ENCODE peak calls at places on chromosome 7, in five cellular contexts. One of them, this sample, is unnamed.

GRCh38 chr7:141460781-141461715 is 90.2 kb upstream of the AGK start:
- DNase-seq in upper lobe of left lung: no peak
- DNase-seq in cardiac muscle cell: no peak
- DNase-seq in fibroblast of mammary gland: peak; percentile 26
- DNase-seq in GM23338: no peak
- DNase-seq in this sample: no peak

GRCh38 chr7:30924624-30925023 is 13.0 kb downstream of the AQP1 start:
- DNase-seq in upper lobe of left lung: no peak
- DNase-seq in cardiac muscle cell: no peak
- DNase-seq in fibroblast of mammary gland: no peak
- DNase-seq in GM23338: no peak
- DNase-seq in this sample: peak; percentile 3

GRCh38 chr7:159195926-159196325 is 51.3 kb upstream of the VIPR2 start:
- DNase-seq in upper lobe of left lung: no peak
- DNase-seq in cardiac muscle cell: no peak
- DNase-seq in fibroblast of mammary gland: no peak
- DNase-seq in GM23338: no peak
- DNase-seq in this sample: no peak

GRCh38 chr7:93232673-93233018 is 480 bp downstream of the VPS50 start:
- DNase-seq in upper lobe of left lung: no peak
- DNase-seq in cardiac muscle cell: no peak
- DNase-seq in fibroblast of mammary gland: no peak
- DNase-seq in GM23338: peak; percentile 22
- DNase-seq in this sample: peak; percentile 6

GRCh38 chr7:3427957-3428356 is 126.9 kb downstream of the SDK1 start:
- DNase-seq in upper lobe of left lung: no peak
- DNase-seq in cardiac muscle cell: no peak
- DNase-seq in fibroblast of mammary gland: no peak
- DNase-seq in GM23338: peak; percentile 12
- DNase-seq in this sample: no peak

GRCh38 chr7:121019018-121019417 is 30.5 kb downstream of the CPED1 start:
- DNase-seq in upper lobe of left lung: no peak
- DNase-seq in cardiac muscle cell: no peak
- DNase-seq in fibroblast of mammary gland: peak; percentile 90
- DNase-seq in GM23338: no peak
- DNase-seq in this sample: no peak

GRCh38 chr7:1679326-1679965 is 9.4 kb downstream of the ELFN1 start:
- DNase-seq in upper lobe of left lung: peak; percentile 12
- DNase-seq in cardiac muscle cell: no peak
- DNase-seq in fibroblast of mammary gland: no peak
- DNase-seq in GM23338: no peak
- DNase-seq in this sample: no peak

GRCh38 chr7:148299877-148300276 is 290.7 kb upstream of the C7orf33 start:
- DNase-seq in upper lobe of left lung: no peak
- DNase-seq in cardiac muscle cell: no peak
- DNase-seq in fibroblast of mammary gland: no peak
- DNase-seq in GM23338: no peak
- DNase-seq in this sample: no peak

GRCh38 chr7:40447345-40447744 is 312.5 kb downstream of the SUGCT start:
- DNase-seq in upper lobe of left lung: no peak
- DNase-seq in cardiac muscle cell: peak; percentile 33
- DNase-seq in fibroblast of mammary gland: no peak
- DNase-seq in GM23338: peak; percentile 43
- DNase-seq in this sample: peak; percentile 18

GRCh38 chr7:148540041-148540738 is 50.4 kb upstream of the C7orf33 start:
- DNase-seq in upper lobe of left lung: no peak
- DNase-seq in cardiac muscle cell: no peak
- DNase-seq in fibroblast of mammary gland: peak; percentile 90
- DNase-seq in GM23338: no peak
- DNase-seq in this sample: no peak

GRCh38 chr7:133491846-133492652 is 239.2 kb downstream of the EXOC4 start:
- DNase-seq in upper lobe of left lung: no peak
- DNase-seq in cardiac muscle cell: no peak
- DNase-seq in fibroblast of mammary gland: peak; percentile 8
- DNase-seq in GM23338: no peak
- DNase-seq in this sample: no peak

GRCh38 chr7:151056286-151057037 is 1.2 kb downstream of the CDK5 start:
- DNase-seq in upper lobe of left lung: no peak
- DNase-seq in cardiac muscle cell: no peak
- DNase-seq in fibroblast of mammary gland: no peak
- DNase-seq in GM23338: peak; percentile 76
- DNase-seq in this sample: no peak

GRCh38 chr7:77685219-77685618 is 11.0 kb upstream of the RSBN1L start:
- DNase-seq in upper lobe of left lung: peak; percentile 69
- DNase-seq in cardiac muscle cell: no peak
- DNase-seq in fibroblast of mammary gland: peak; percentile 55
- DNase-seq in GM23338: peak; percentile 61
- DNase-seq in this sample: no peak

GRCh38 chr7:114107522-114107921 is 188.7 kb upstream of the PPP1R3A start:
- DNase-seq in upper lobe of left lung: no peak
- DNase-seq in cardiac muscle cell: no peak
- DNase-seq in fibroblast of mammary gland: peak; percentile 85
- DNase-seq in GM23338: no peak
- DNase-seq in this sample: no peak

GRCh38 chr7:100880645-100881044 is 5.7 kb downstream of the SRRT start:
- DNase-seq in upper lobe of left lung: no peak
- DNase-seq in cardiac muscle cell: no peak
- DNase-seq in fibroblast of mammary gland: no peak
- DNase-seq in GM23338: no peak
- DNase-seq in this sample: peak; percentile 6

DNA sequence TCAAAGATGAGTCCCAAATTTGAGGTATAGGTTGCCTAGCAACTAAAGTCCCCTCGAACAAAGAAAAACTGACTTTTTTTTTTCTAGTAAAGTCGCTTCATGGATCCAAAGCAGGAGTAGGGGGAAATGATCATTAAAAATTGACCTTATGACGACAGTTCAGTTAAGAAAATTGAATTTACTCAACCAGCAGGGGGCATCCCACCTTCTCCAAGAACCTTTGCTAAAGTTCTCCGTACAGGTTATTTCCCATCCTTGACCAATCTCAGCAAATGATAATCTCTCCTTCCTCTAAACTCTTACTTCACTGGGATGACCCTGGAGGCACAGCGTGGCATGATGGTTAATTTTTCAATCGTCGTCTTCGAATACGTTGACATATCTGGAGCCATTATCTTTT is 228.3 kb downstream of the CALN1 start:
- DNase-seq in upper lobe of left lung: no peak
- DNase-seq in cardiac muscle cell: peak; percentile 35
- DNase-seq in fibroblast of mammary gland: peak; percentile 2
- DNase-seq in GM23338: peak; percentile 75
- DNase-seq in this sample: no peak
- TF ChIP-seq CTCF in upper lobe of left lung: peak; percentile 14
- TF ChIP-seq CTCF in cardiac muscle cell: no peak
- TF ChIP-seq CTCF in fibroblast of mammary gland: peak; percentile 6
- TF ChIP-seq CTCF in GM23338: peak; percentile 56
- TF ChIP-seq CTCF in this sample: peak; percentile 43

GRCh38 chr7:65731562-65732035 is 141.3 kb upstream of the VKORC1L1 start:
- DNase-seq in upper lobe of left lung: peak; percentile 50
- DNase-seq in cardiac muscle cell: peak; percentile 64
- DNase-seq in fibroblast of mammary gland: no peak
- DNase-seq in GM23338: peak; percentile 84
- DNase-seq in this sample: peak; percentile 60
- TF ChIP-seq CTCF in upper lobe of left lung: peak; percentile 41
- TF ChIP-seq CTCF in cardiac muscle cell: peak; percentile 42
- TF ChIP-seq CTCF in fibroblast of mammary gland: no peak
- TF ChIP-seq CTCF in GM23338: peak; percentile 4
- TF ChIP-seq CTCF in this sample: peak; percentile 31

DNA sequence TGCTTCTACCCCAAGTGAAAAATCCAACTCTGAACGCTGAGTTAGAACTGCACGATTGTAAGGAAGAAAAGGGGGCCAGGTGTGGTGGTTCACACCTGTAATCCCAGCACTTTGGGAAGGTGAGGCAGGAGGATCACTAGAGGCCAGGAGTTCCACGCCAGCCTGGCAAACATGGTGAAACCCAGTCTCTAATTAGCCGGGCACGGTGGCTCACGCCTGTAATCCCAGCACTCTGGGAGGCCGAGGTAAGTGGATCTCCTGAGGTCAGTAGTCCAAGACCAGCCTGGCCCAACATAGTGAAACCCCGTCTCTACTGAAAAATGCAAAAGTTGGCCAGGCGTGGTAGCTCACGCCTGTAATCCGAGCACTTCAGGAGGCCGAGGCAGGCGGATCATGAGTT is 9.0 kb downstream of the GUSB start:
- DNase-seq in upper lobe of left lung: no peak
- DNase-seq in cardiac muscle cell: no peak
- DNase-seq in fibroblast of mammary gland: no peak
- DNase-seq in GM23338: no peak
- DNase-seq in this sample: no peak
- TF ChIP-seq CTCF in upper lobe of left lung: no peak
- TF ChIP-seq CTCF in cardiac muscle cell: no peak
- TF ChIP-seq CTCF in fibroblast of mammary gland: no peak
- TF ChIP-seq CTCF in GM23338: no peak
- TF ChIP-seq CTCF in this sample: no peak

GRCh38 chr7:87885018-87885417 is 8.7 kb downstream of the DBF4 start:
- DNase-seq in upper lobe of left lung: no peak
- DNase-seq in cardiac muscle cell: no peak
- DNase-seq in fibroblast of mammary gland: no peak
- DNase-seq in GM23338: no peak
- DNase-seq in this sample: no peak

GRCh38 chr7:87882538-87882937 is 6.2 kb downstream of the DBF4 start:
- DNase-seq in upper lobe of left lung: no peak
- DNase-seq in cardiac muscle cell: no peak
- DNase-seq in fibroblast of mammary gland: no peak
- DNase-seq in GM23338: no peak
- DNase-seq in this sample: no peak

GRCh38 chr7:87886875-87887274 is 10.6 kb downstream of the DBF4 start:
- DNase-seq in upper lobe of left lung: no peak
- DNase-seq in cardiac muscle cell: peak; percentile 28
- DNase-seq in fibroblast of mammary gland: peak; percentile 55
- DNase-seq in GM23338: peak; percentile 57
- DNase-seq in this sample: no peak
- TF ChIP-seq CTCF in upper lobe of left lung: peak; percentile 41
- TF ChIP-seq CTCF in cardiac muscle cell: peak; percentile 41
- TF ChIP-seq CTCF in fibroblast of mammary gland: peak; percentile 38
- TF ChIP-seq CTCF in GM23338: no peak
- TF ChIP-seq CTCF in this sample: no peak

GRCh38 chr7:43454936-43455518 is 127.9 kb upstream of the STK17A start:
- DNase-seq in upper lobe of left lung: no peak
- DNase-seq in cardiac muscle cell: peak; percentile 34
- DNase-seq in fibroblast of mammary gland: peak; percentile 66
- DNase-seq in GM23338: peak; percentile 87
- DNase-seq in this sample: no peak

GRCh38 chr7:43460733-43461348 is 122.1 kb upstream of the STK17A start:
- DNase-seq in upper lobe of left lung: no peak
- DNase-seq in cardiac muscle cell: no peak
- DNase-seq in fibroblast of mammary gland: no peak
- DNase-seq in GM23338: no peak
- DNase-seq in this sample: no peak

GRCh38 chr7:43458746-43459337 is 124.1 kb upstream of the STK17A start:
- DNase-seq in upper lobe of left lung: no peak
- DNase-seq in cardiac muscle cell: no peak
- DNase-seq in fibroblast of mammary gland: no peak
- DNase-seq in GM23338: no peak
- DNase-seq in this sample: no peak

GRCh38 chr7:43458330-43458729 is 124.6 kb upstream of the STK17A start:
- DNase-seq in upper lobe of left lung: no peak
- DNase-seq in cardiac muscle cell: no peak
- DNase-seq in fibroblast of mammary gland: no peak
- DNase-seq in GM23338: no peak
- DNase-seq in this sample: no peak

DNA sequence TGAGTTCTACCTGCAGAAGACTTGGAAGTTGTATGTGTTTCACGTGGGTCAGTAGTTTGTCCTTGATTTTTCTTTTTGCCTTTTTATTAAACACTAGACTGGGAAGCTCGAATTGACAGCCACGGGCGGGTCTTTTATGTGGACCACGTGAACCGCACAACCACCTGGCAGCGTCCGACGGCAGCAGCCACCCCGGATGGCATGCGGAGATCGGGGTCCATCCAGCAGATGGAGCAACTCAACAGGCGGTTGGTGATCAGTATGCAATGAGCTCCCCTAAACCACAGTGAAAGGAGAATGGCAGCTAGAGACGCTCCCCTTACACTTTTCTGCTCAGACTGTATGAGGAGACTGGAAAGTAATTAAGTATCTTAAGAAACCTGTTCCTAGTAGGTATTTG is 126.7 kb upstream of the STK17A start:
- DNase-seq in upper lobe of left lung: no peak
- DNase-seq in cardiac muscle cell: peak; percentile 13
- DNase-seq in fibroblast of mammary gland: no peak
- DNase-seq in GM23338: peak; percentile 43
- DNase-seq in this sample: no peak
- TF ChIP-seq CTCF in upper lobe of left lung: no peak
- TF ChIP-seq CTCF in cardiac muscle cell: no peak
- TF ChIP-seq CTCF in fibroblast of mammary gland: no peak
- TF ChIP-seq CTCF in GM23338: peak; percentile 75
- TF ChIP-seq CTCF in this sample: peak; percentile 1

GRCh38 chr7:69208848-69209247 is 389.4 kb upstream of the AUTS2 start:
- DNase-seq in upper lobe of left lung: no peak
- DNase-seq in cardiac muscle cell: no peak
- DNase-seq in fibroblast of mammary gland: no peak
- DNase-seq in GM23338: no peak
- DNase-seq in this sample: no peak

GRCh38 chr7:69213882-69214281 is 384.4 kb upstream of the AUTS2 start:
- DNase-seq in upper lobe of left lung: no peak
- DNase-seq in cardiac muscle cell: no peak
- DNase-seq in fibroblast of mammary gland: no peak
- DNase-seq in GM23338: no peak
- DNase-seq in this sample: no peak

GRCh38 chr7:69211336-69211735 is 386.9 kb upstream of the AUTS2 start:
- DNase-seq in upper lobe of left lung: no peak
- DNase-seq in cardiac muscle cell: no peak
- DNase-seq in fibroblast of mammary gland: no peak
- DNase-seq in GM23338: no peak
- DNase-seq in this sample: no peak

GRCh38 chr7:69211739-69212138 is 386.5 kb upstream of the AUTS2 start:
- DNase-seq in upper lobe of left lung: no peak
- DNase-seq in cardiac muscle cell: peak; percentile 32
- DNase-seq in fibroblast of mammary gland: no peak
- DNase-seq in GM23338: peak; percentile 63
- DNase-seq in this sample: peak; percentile 7
- TF ChIP-seq CTCF in upper lobe of left lung: no peak
- TF ChIP-seq CTCF in cardiac muscle cell: no peak
- TF ChIP-seq CTCF in fibroblast of mammary gland: no peak
- TF ChIP-seq CTCF in GM23338: peak; percentile 60
- TF ChIP-seq CTCF in this sample: peak; percentile 38

DNA sequence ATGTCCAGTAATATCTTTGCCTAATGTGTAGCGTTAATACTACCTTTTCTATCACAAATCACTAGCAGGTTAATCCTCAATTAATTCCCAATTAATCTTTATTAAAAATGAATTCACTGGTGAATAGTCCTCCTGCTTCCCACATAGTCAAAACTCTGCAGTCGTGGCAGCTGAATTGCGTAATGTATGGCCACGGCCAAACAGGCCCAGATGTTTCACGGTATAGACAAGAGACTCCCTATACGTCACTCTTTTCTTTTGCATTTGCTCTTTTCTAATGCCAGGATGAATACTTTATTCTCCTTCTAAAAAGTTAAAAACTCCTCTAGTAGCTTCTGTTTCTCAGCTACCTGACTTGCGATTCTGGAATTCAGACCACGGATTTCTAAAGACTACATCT is 17.0 kb downstream of the MEOX2 start:
- DNase-seq in upper lobe of left lung: no peak
- DNase-seq in cardiac muscle cell: no peak
- DNase-seq in fibroblast of mammary gland: peak; percentile 33
- DNase-seq in GM23338: no peak
- DNase-seq in this sample: no peak
- TF ChIP-seq CTCF in upper lobe of left lung: no peak
- TF ChIP-seq CTCF in cardiac muscle cell: no peak
- TF ChIP-seq CTCF in fibroblast of mammary gland: no peak
- TF ChIP-seq CTCF in GM23338: no peak
- TF ChIP-seq CTCF in this sample: no peak